ENCODE peak calls at places on chromosome 1, in five cellular contexts. W, C, R, N and P are unnamed samples.

GRCh38 chr1:100485855-100486258 is 52.1 kb upstream of the GPR88 start:
- DNase-seq in W (no peak), C (no peak), R (no peak), N (no peak), P (no peak)

GRCh38 chr1:151981178-151981525 is 12.5 kb downstream of the S100A10 start:
- DNase-seq in W (no peak), C (no peak), R (no peak), N (no peak), P (no peak)

GRCh38 chr1:67559222-67559700 is 125.7 kb upstream of the GADD45A start:
- DNase-seq in W (no peak), C (no peak), R (peak; percentile 55), N (no peak), P (no peak)

GRCh38 chr1:29628190-29628589 is 391.9 kb downstream of the PTPRU start:
- DNase-seq in W (no peak), C (no peak), R (no peak), N (no peak), P (no peak)

GRCh38 chr1:52127181-52128175 is 14.4 kb upstream of the ZFYVE9 start:
- DNase-seq in W (no peak), C (no peak), R (peak; percentile 75), N (no peak), P (no peak)

GRCh38 chr1:175853681-175854080 is 110.3 kb upstream of the TNR start:
- DNase-seq in W (no peak), C (no peak), R (no peak), N (no peak), P (no peak)

GRCh38 chr1:32201011-32201855 is 838 bp downstream of the CCDC28B start:
- DNase-seq in W (peak; percentile 77), C (no peak), R (peak; percentile 53), N (peak; percentile 74), P (no peak)

GRCh38 chr1:153678519-153679336 is at the start of gene NPR1:
- DNase-seq in W (peak; percentile 25), C (no peak), R (no peak), N (peak; percentile 70), P (no peak)

GRCh38 chr1:7003676-7004075 is 218.4 kb downstream of the CAMTA1 start:
- DNase-seq in W (no peak), C (no peak), R (no peak), N (no peak), P (no peak)

GRCh38 chr1:99424087-99424486 is 159.8 kb downstream of the PLPPR4 start:
- DNase-seq in W (no peak), C (no peak), R (peak; percentile 27), N (no peak), P (no peak)

GRCh38 chr1:101178688-101179491 is 57.9 kb upstream of the S1PR1 start:
- DNase-seq in W (peak; percentile 80), C (no peak), R (no peak), N (no peak), P (no peak)

GRCh38 chr1:20994176-20994575 is 182.5 kb downstream of the EIF4G3 start:
- DNase-seq in W (no peak), C (no peak), R (no peak), N (no peak), P (no peak)

GRCh38 chr1:232880354-232880753 is 70.1 kb upstream of the NTPCR start:
- DNase-seq in W (no peak), C (no peak), R (peak; percentile 34), N (no peak), P (no peak)

GRCh38 chr1:36286802-36287201 is 19.4 kb upstream of the SH3D21 start:
- DNase-seq in W (no peak), C (no peak), R (no peak), N (no peak), P (no peak)

GRCh38 chr1:197471248-197472035 is 203.4 kb downstream of the CRB1 start:
- DNase-seq in W (no peak), C (no peak), R (no peak), N (no peak), P (no peak)

GRCh38 chr1:71193153-71193552 is 112.3 kb upstream of the ZRANB2 start:
- DNase-seq in W (no peak), C (no peak), R (peak; percentile 18), N (no peak), P (no peak)

GRCh38 chr1:71200503-71200902 is 119.7 kb upstream of the ZRANB2 start:
- DNase-seq in W (no peak), C (no peak), R (no peak), N (no peak), P (no peak)

GRCh38 chr1:71190843-71191242 is 110.0 kb upstream of the ZRANB2 start:
- DNase-seq in W (no peak), C (no peak), R (no peak), N (no peak), P (no peak)

GRCh38 chr1:71191520-71191919 is 110.7 kb upstream of the ZRANB2 start:
- DNase-seq in W (no peak), C (no peak), R (no peak), N (no peak), P (no peak)

GRCh38 chr1:71196685-71197084 is 115.8 kb upstream of the ZRANB2 start:
- DNase-seq in W (no peak), C (no peak), R (peak; percentile 19), N (no peak), P (no peak)
- TF ChIP-seq CTCF in W (peak; percentile 4), C (no peak), R (peak; percentile 35), N (no peak), P (peak; percentile 51)

GRCh38 chr1:104953555-104953954 is 1203.9 kb downstream of the AMY1C start:
- DNase-seq in W (no peak), C (no peak), R (no peak), N (no peak), P (no peak)
- TF ChIP-seq CTCF in W (no peak), C (no peak), R (no peak), N (no peak), P (no peak)

GRCh38 chr1:165844933-165845332 is 17.5 kb downstream of the UCK2 start:
- DNase-seq in W (no peak), C (no peak), R (no peak), N (no peak), P (no peak)
- TF ChIP-seq CTCF in W (no peak), C (no peak), R (no peak), N (no peak), P (no peak)

GRCh38 chr1:92310185-92310597 is 11.3 kb downstream of the RPAP2 start:
- DNase-seq in W (no peak), C (no peak), R (peak; percentile 39), N (no peak), P (no peak)
- TF ChIP-seq CTCF in W (peak; percentile 43), C (no peak), R (peak; percentile 57), N (peak; percentile 41), P (peak; percentile 67)

GRCh38 chr1:18949689-18950414 is 6.6 kb downstream of the IFFO2 start:
- DNase-seq in W (peak; percentile 47), C (no peak), R (peak; percentile 51), N (no peak), P (no peak)
- TF ChIP-seq CTCF in W (peak; percentile 40), C (no peak), R (peak; percentile 20), N (no peak), P (peak; percentile 12)

GRCh38 chr1:235663628-235664027 is 14.0 kb upstream of the GNG4 start:
- DNase-seq in W (no peak), C (no peak), R (no peak), N (no peak), P (no peak)

GRCh38 chr1:235671992-235672391 is 22.4 kb upstream of the GNG4 start:
- DNase-seq in W (no peak), C (no peak), R (no peak), N (no peak), P (no peak)

GRCh38 chr1:235670157-235670776 is 20.7 kb upstream of the GNG4 start:
- DNase-seq in W (no peak), C (no peak), R (no peak), N (no peak), P (no peak)

GRCh38 chr1:235673981-235674380 is 24.4 kb upstream of the GNG4 start:
- DNase-seq in W (no peak), C (no peak), R (no peak), N (no peak), P (no peak)

GRCh38 chr1:235669277-235669676 is 19.7 kb upstream of the GNG4 start:
- DNase-seq in W (no peak), C (no peak), R (no peak), N (no peak), P (no peak)
- TF ChIP-seq CTCF in W (no peak), C (no peak), R (no peak), N (no peak), P (no peak)

DNA sequence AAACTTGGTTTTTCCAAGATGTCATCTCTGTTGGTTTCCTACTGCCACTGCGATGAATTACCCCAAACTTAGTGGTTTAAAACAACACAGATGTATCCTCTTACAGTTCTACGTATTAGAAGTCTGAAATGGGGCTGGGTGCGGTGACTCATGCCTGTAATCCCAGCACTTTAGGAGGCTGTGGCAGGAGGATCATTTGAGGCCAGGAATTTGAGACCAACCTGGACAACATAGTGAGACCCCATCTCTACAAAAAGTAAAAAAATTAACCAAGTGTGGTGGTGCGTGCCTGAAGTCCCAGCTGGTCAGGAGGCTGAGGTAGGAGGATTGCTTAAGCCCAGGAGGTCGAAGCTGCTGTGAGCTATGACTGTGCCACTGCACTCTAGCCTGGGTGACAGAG is 57.2 kb upstream of the GRHL3 start:
- DNase-seq in W (no peak), C (no peak), R (no peak), N (no peak), P (no peak)
- TF ChIP-seq CTCF in W (no peak), C (no peak), R (no peak), N (no peak), P (no peak)